ENCODE peak calls at places on chromosomes 12 and 14, in four cellular contexts. K is tibial nerve, X is AG08396, U is NCI-H2081 treated with DMSO at 0.1 percent for 48 hours. F is an unnamed sample.

GRCh38 chr14:84323963-84324362 is 1206.0 kb upstream of the FLRT2 start:
- DNase-seq in K (no peak), X (no peak), U (no peak), F (no peak)

GRCh38 chr12:11812558-11813421 is 163.3 kb downstream of the ETV6 start:
- DNase-seq in K (no peak), X (no peak), U (peak; percentile 60), F (no peak)

GRCh38 chr14:74572829-74573360 is 39.1 kb downstream of the LTBP2 start:
- DNase-seq in K (no peak), X (no peak), U (no peak), F (no peak)

GRCh38 chr12:55974308-55974724 is 438 bp downstream of the RAB5B start:
- DNase-seq in K (no peak), X (peak; percentile 43), U (no peak), F (no peak)

GRCh38 chr12:113724703-113725556 is 241.2 kb downstream of the RBM19 start:
- DNase-seq in K (no peak), X (no peak), U (no peak), F (no peak)

GRCh38 chr12:53803703-53804102 is 51.9 kb upstream of the CISTR start:
- DNase-seq in K (no peak), X (no peak), U (no peak), F (no peak)

GRCh38 chr12:65885312-65885711 is 61.0 kb downstream of the HMGA2 start:
- DNase-seq in K (no peak), X (no peak), U (no peak), F (peak; percentile 38)

GRCh38 chr12:122865268-122866231 is 30.3 kb downstream of the HIP1R start:
- DNase-seq in K (no peak), X (no peak), U (no peak), F (no peak)

GRCh38 chr14:58944226-58944769 is 244.2 kb upstream of the DAAM1 start:
- DNase-seq in K (no peak), X (no peak), U (no peak), F (no peak)

GRCh38 chr12:13203028-13203922 is 6.7 kb downstream of the EMP1 start:
- DNase-seq in K (peak; percentile 65), X (no peak), U (no peak), F (peak; percentile 42)

GRCh38 chr14:63295991-63296630 is 22.6 kb downstream of the GPHB5 start:
- DNase-seq in K (no peak), X (no peak), U (no peak), F (no peak)

GRCh38 chr12:106644335-106645073 is 61.7 kb downstream of the RFX4 start:
- DNase-seq in K (no peak), X (no peak), U (no peak), F (no peak)

GRCh38 chr12:8036366-8036765 is 3.9 kb downstream of the FOXJ2 start:
- DNase-seq in K (no peak), X (no peak), U (no peak), F (no peak)

GRCh38 chr12:45946435-45946834 is 43.9 kb downstream of the SCAF11 start:
- DNase-seq in K (no peak), X (no peak), U (no peak), F (no peak)

GRCh38 chr14:73058923-73059311 is 583 bp downstream of the RBM25 start:
- DNase-seq in K (peak; percentile 36), X (peak; percentile 49), U (no peak), F (peak; percentile 7)

GRCh38 chr12:125755512-125755911 is 690.3 kb downstream of the AACS start:
- DNase-seq in K (no peak), X (no peak), U (no peak), F (no peak)

GRCh38 chr14:80403036-80403435 is 191.7 kb upstream of the DIO2 start:
- DNase-seq in K (no peak), X (no peak), U (no peak), F (no peak)

GRCh38 chr14:68789002-68789797 is 3.7 kb downstream of the ZFP36L1 start:
- DNase-seq in K (peak; percentile 73), X (peak; percentile 59), U (no peak), F (no peak)

GRCh38 chr12:46404225-46404631 is 31.7 kb upstream of the SLC38A2 start:
- DNase-seq in K (no peak), X (no peak), U (no peak), F (peak; percentile 89)

GRCh38 chr14:100017578-100017977 is 47.6 kb upstream of the EVL start:
- DNase-seq in K (no peak), X (peak; percentile 48), U (no peak), F (no peak)

GRCh38 chr12:6451348-6452244 is at the start of gene TAPBPL:
- DNase-seq in K (peak; percentile 84), X (peak; percentile 82), U (peak; percentile 75), F (peak; percentile 60)

GRCh38 chr12:121814429-121815119 is 10.8 kb downstream of the SETD1B start:
- DNase-seq in K (no peak), X (no peak), U (no peak), F (no peak)

GRCh38 chr12:3145036-3145435 is 67.9 kb downstream of the TSPAN9 start:
- DNase-seq in K (no peak), X (no peak), U (no peak), F (no peak)

GRCh38 chr14:88546621-88547385 is 8.0 kb downstream of the PTPN21 start:
- DNase-seq in K (no peak), X (no peak), U (no peak), F (no peak)

GRCh38 chr12:71552728-71553501 is 110.7 kb downstream of the ZFC3H1 start:
- DNase-seq in K (no peak), X (no peak), U (no peak), F (no peak)

GRCh38 chr12:98296462-98297079 is 218.8 kb upstream of the TMPO start:
- DNase-seq in K (no peak), X (no peak), U (no peak), F (no peak)

GRCh38 chr12:102026728-102027127 is 35.1 kb downstream of the WASHC3 start:
- DNase-seq in K (no peak), X (no peak), U (no peak), F (no peak)

GRCh38 chr14:95609398-95609990 is 74.6 kb downstream of the GLRX5 start:
- DNase-seq in K (no peak), X (peak; percentile 30), U (peak; percentile 17), F (no peak)

GRCh38 chr12:122366685-122367475 is 55.6 kb downstream of the CLIP1 start:
- DNase-seq in K (peak; percentile 74), X (peak; percentile 81), U (no peak), F (peak; percentile 94)

GRCh38 chr12:123095074-123095694 is 55.7 kb downstream of the PITPNM2 start:
- DNase-seq in K (no peak), X (no peak), U (no peak), F (no peak)

GRCh38 chr12:2152134-2152533 is 99.3 kb downstream of the CACNA1C start:
- DNase-seq in K (no peak), X (no peak), U (no peak), F (no peak)

GRCh38 chr14:99731536-99732435 is 47.7 kb downstream of the CYP46A1 start:
- DNase-seq in K (no peak), X (no peak), U (no peak), F (no peak)

GRCh38 chr14:73887116-73887490 is 444 bp downstream of the ZNF410 start:
- DNase-seq in K (no peak), X (no peak), U (no peak), F (no peak)

GRCh38 chr12:65836419-65837197 is 12.3 kb downstream of the HMGA2 start:
- DNase-seq in K (no peak), X (no peak), U (no peak), F (no peak)

GRCh38 chr14:52913271-52913670 is 37.6 kb downstream of the FERMT2 start:
- DNase-seq in K (no peak), X (no peak), U (no peak), F (no peak)

GRCh38 chr14:103519837-103520212 is 2.8 kb downstream of the CKB start:
- DNase-seq in K (no peak), X (no peak), U (no peak), F (no peak)

F was measured in GM04503.